ENCODE peak calls at places on chromosomes 11 and 22, in four cellular contexts. I is WTC11, U is K562, L is HepG2. T is an unnamed sample.

GRCh38 chr11:71179877-71180276 is 72.5 kb downstream of the SHANK2 start:
- DNase-seq in L (peak), U (no peak), I (no peak), T (no peak)

GRCh38 chr11:57770793-57771192 is 9.2 kb downstream of the CTNND1 start:
- DNase-seq in I (no peak), U (no peak), L (no peak), T (no peak)

GRCh38 chr11:126739499-126740145 is 260.9 kb downstream of the KIRREL3 start:
- DNase-seq in I (no peak), U (no peak), L (no peak), T (no peak)

GRCh38 chr11:35387341-35387982 is 31.9 kb downstream of the SLC1A2 start:
- DNase-seq in U (no peak), I (no peak), L (no peak), T (no peak)

GRCh38 chr11:16280256-16280682 is 76.1 kb downstream of the SOX6 start:
- DNase-seq in I (no peak), L (no peak), U (peak), T (no peak)

GRCh38 chr11:30455025-30455424 is 131.1 kb downstream of the MPPED2 start:
- DNase-seq in U (no peak), I (no peak), L (no peak), T (no peak)

GRCh38 chr11:2732940-2733628 is 33.3 kb upstream of the KCNQ1OT1 start:
- DNase-seq in L (no peak), U (no peak), I (no peak), T (no peak)

GRCh38 chr11:128667873-128668272 is 26.0 kb upstream of the FLI1 start:
- DNase-seq in U (no peak), L (no peak), I (no peak), T (no peak)

GRCh38 chr11:66068923-66069714 is 953 bp upstream of the PACS1 start:
- DNase-seq in L (peak), I (peak), U (no peak), T (peak)

GRCh38 chr11:12075822-12076821 is 34.3 kb upstream of the MICAL2 start:
- DNase-seq in L (no peak), U (no peak), I (no peak), T (no peak)

GRCh38 chr11:70928854-70929598 is 323.4 kb downstream of the SHANK2 start:
- DNase-seq in U (no peak), L (no peak), I (no peak), T (no peak)

GRCh38 chr11:17197431-17197898 is 10.3 kb downstream of the PIK3C2A start:
- DNase-seq in I (no peak), L (peak), U (no peak), T (no peak)

GRCh38 chr22:50621491-50621880 is 6.5 kb downstream of the ARSA start:
- DNase-seq in U (no peak), L (no peak), I (no peak), T (peak)

GRCh38 chr11:118679483-118679882 is at the start of gene TREH:
- DNase-seq in I (no peak), L (peak), U (no peak), T (no peak)

GRCh38 chr22:33240901-33241300 is 182.7 kb upstream of the SYN3 start:
- DNase-seq in L (no peak), U (no peak), I (no peak), T (no peak)

GRCh38 chr11:58578136-58578634 is 678 bp upstream of the ZFP91 start:
- DNase-seq in L (peak), U (peak), I (peak), T (peak)

GRCh38 chr11:12668166-12668565 is 6.1 kb upstream of the TEAD1 start:
- DNase-seq in I (no peak), U (no peak), L (no peak), T (no peak)

GRCh38 chr22:35457729-35458546 is 58.0 kb downstream of the MCM5 start:
- DNase-seq in I (no peak), U (no peak), L (no peak), T (no peak)

GRCh38 chr11:117911694-117912093 is 17.5 kb downstream of the TMPRSS13 start:
- DNase-seq in U (no peak), I (no peak), L (no peak), T (no peak)

GRCh38 chr11:95187730-95188129 is 43.3 kb downstream of the SESN3 start:
- DNase-seq in L (no peak), I (no peak), U (no peak), T (no peak)

DNA sequence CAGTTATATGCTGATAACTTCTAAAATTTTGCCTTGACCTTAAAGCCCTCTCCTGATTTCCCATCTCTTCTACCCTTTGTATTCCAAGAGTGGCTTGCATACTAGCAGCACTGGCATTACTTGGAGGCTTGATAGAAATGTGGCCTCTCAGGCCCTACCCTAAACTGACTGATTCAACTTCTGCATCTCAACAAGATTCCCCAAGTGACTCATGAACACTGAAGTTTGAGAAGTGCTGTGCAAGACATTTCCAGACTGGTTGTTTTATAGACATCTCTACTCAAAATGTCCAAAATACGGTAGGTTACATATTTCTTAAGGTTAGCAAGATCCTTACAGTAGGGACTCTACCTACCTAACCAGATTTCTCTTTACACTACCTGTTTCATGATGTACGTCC is 48.6 kb downstream of the SESN3 start:
- DNase-seq in U (no peak), I (no peak), L (no peak), T (no peak)
- TF ChIP-seq FOXJ3 in U (no peak), I (no peak), L (no peak), T (no peak)

GRCh38 chr11:102451693-102452460 is 688 bp downstream of the TMEM123 start:
- DNase-seq in U (peak), L (peak), I (peak), T (peak)
- TF ChIP-seq FOXJ3 in U (no peak), L (peak), I (no peak), T (no peak)

GRCh38 chr11:27239305-27239942 is 123.6 kb downstream of the CCDC34 start:
- DNase-seq in I (no peak), U (no peak), L (no peak), T (no peak)
- TF ChIP-seq FOXJ3 in I (no peak), U (no peak), L (no peak), T (no peak)

GRCh38 chr11:132576706-132577105 is 955.6 kb downstream of the OPCML start:
- DNase-seq in I (peak), L (no peak), U (no peak), T (no peak)
- TF ChIP-seq FOXJ3 in I (no peak), L (no peak), U (no peak), T (no peak)

DNA sequence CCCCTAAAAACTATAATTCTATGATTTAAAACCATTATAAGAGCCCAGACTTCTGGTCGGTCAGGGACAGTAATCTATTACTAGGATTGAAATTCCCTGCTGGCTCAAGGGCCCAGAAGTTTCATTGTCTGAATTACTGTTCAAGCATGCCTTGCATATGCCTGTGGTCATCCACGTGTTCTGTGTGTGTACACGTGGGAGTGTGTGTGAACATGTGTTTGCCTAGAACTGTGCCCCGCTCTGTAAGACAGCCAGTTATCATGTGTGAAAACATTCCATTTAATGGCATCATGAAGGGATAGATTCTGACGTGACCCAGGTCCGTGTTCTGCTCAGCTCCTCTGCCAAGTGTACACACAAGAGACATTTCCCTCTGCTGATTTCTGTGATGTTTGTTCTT is 189.4 kb upstream of the NECTIN1 start:
- DNase-seq in I (no peak), U (no peak), L (no peak), T (no peak)
- TF ChIP-seq FOXJ3 in I (no peak), U (no peak), L (no peak), T (no peak)